ENCODE peak calls at places on chromosomes 6 and 20, in seven cellular contexts. One of them, this sample, is unnamed.
A peak's percentile ranks its signal among the peaks of the same experiment; 100 is the strongest.

GRCh38 chr6:170174771-170175643 is 115.9 kb downstream of the DLL1 start:
- DNase-seq in GM03348: no peak
- DNase-seq in dermis microvascular lymphatic vessel endothelial cell: no peak
- DNase-seq in astrocyte of the spinal cord: no peak
- DNase-seq in Panc1: no peak
- DNase-seq in uterus: no peak
- DNase-seq in IMR-90: no peak
- DNase-seq in this sample: no peak

GRCh38 chr20:62339647-62340062 is 27.5 kb downstream of the LAMA5 start:
- DNase-seq in dermis microvascular lymphatic vessel endothelial cell: no peak
- DNase-seq in IMR-90: no peak
- DNase-seq in uterus: no peak
- DNase-seq in astrocyte of the spinal cord: no peak
- DNase-seq in Panc1: no peak
- DNase-seq in GM03348: no peak
- DNase-seq in this sample: no peak

GRCh38 chr6:43644940-43645612 is at the start of gene RSPH9:
- DNase-seq in astrocyte of the spinal cord: peak; percentile 78
- DNase-seq in dermis microvascular lymphatic vessel endothelial cell: no peak
- DNase-seq in GM03348: peak; percentile 79
- DNase-seq in IMR-90: peak; percentile 44
- DNase-seq in uterus: peak; percentile 77
- DNase-seq in Panc1: no peak
- DNase-seq in this sample: peak; percentile 66

GRCh38 chr20:17505664-17506517 is 25.3 kb downstream of the BFSP1 start:
- DNase-seq in uterus: no peak
- DNase-seq in GM03348: peak; percentile 39
- DNase-seq in IMR-90: peak; percentile 71
- DNase-seq in Panc1: no peak
- DNase-seq in astrocyte of the spinal cord: peak; percentile 17
- DNase-seq in dermis microvascular lymphatic vessel endothelial cell: no peak
- DNase-seq in this sample: peak; percentile 62

GRCh38 chr20:41600926-41601631 is 17.1 kb downstream of the CHD6 start:
- DNase-seq in dermis microvascular lymphatic vessel endothelial cell: no peak
- DNase-seq in IMR-90: no peak
- DNase-seq in astrocyte of the spinal cord: no peak
- DNase-seq in Panc1: no peak
- DNase-seq in GM03348: no peak
- DNase-seq in uterus: no peak
- DNase-seq in this sample: no peak

GRCh38 chr20:24102290-24102689 is 113.7 kb upstream of the GGTLC1 start:
- DNase-seq in Panc1: no peak
- DNase-seq in astrocyte of the spinal cord: no peak
- DNase-seq in uterus: no peak
- DNase-seq in IMR-90: no peak
- DNase-seq in dermis microvascular lymphatic vessel endothelial cell: no peak
- DNase-seq in GM03348: no peak
- DNase-seq in this sample: no peak

GRCh38 chr6:52840763-52841585 is at the start of gene GSTA5:
- DNase-seq in IMR-90: no peak
- DNase-seq in astrocyte of the spinal cord: no peak
- DNase-seq in Panc1: no peak
- DNase-seq in uterus: no peak
- DNase-seq in dermis microvascular lymphatic vessel endothelial cell: no peak
- DNase-seq in GM03348: no peak
- DNase-seq in this sample: no peak

GRCh38 chr20:44747166-44748004 is 1.7 kb downstream of the KCNK15 start:
- DNase-seq in IMR-90: peak; percentile 53
- DNase-seq in GM03348: peak; percentile 84
- DNase-seq in dermis microvascular lymphatic vessel endothelial cell: peak; percentile 27
- DNase-seq in Panc1: peak; percentile 69
- DNase-seq in astrocyte of the spinal cord: peak; percentile 69
- DNase-seq in uterus: peak; percentile 70
- DNase-seq in this sample: peak; percentile 82

GRCh38 chr6:4350571-4351505 is 215.5 kb upstream of the ECI2 start:
- DNase-seq in uterus: no peak
- DNase-seq in GM03348: no peak
- DNase-seq in dermis microvascular lymphatic vessel endothelial cell: peak; percentile 97
- DNase-seq in IMR-90: peak; percentile 73
- DNase-seq in astrocyte of the spinal cord: peak; percentile 38
- DNase-seq in Panc1: no peak
- DNase-seq in this sample: peak; percentile 88

GRCh38 chr6:49979584-49979983 is 10.2 kb upstream of the DEFB113 start:
- DNase-seq in uterus: no peak
- DNase-seq in IMR-90: no peak
- DNase-seq in astrocyte of the spinal cord: no peak
- DNase-seq in Panc1: no peak
- DNase-seq in GM03348: no peak
- DNase-seq in dermis microvascular lymphatic vessel endothelial cell: no peak
- DNase-seq in this sample: no peak

GRCh38 chr20:4375881-4376280 is 345.8 kb upstream of the PRND start:
- DNase-seq in GM03348: peak; percentile 42
- DNase-seq in IMR-90: peak; percentile 84
- DNase-seq in uterus: no peak
- DNase-seq in dermis microvascular lymphatic vessel endothelial cell: no peak
- DNase-seq in astrocyte of the spinal cord: peak; percentile 76
- DNase-seq in Panc1: no peak
- DNase-seq in this sample: peak; percentile 5

GRCh38 chr6:31898200-31899011 is 908 bp upstream of the EHMT2 start:
- DNase-seq in Panc1: no peak
- DNase-seq in astrocyte of the spinal cord: peak; percentile 46
- DNase-seq in IMR-90: peak; percentile 35
- DNase-seq in uterus: no peak
- DNase-seq in GM03348: no peak
- DNase-seq in dermis microvascular lymphatic vessel endothelial cell: no peak
- DNase-seq in this sample: peak; percentile 56

GRCh38 chr6:128070406-128070805 is 169.5 kb upstream of the THEMIS start:
- DNase-seq in uterus: no peak
- DNase-seq in Panc1: no peak
- DNase-seq in astrocyte of the spinal cord: peak; percentile 57
- DNase-seq in dermis microvascular lymphatic vessel endothelial cell: no peak
- DNase-seq in IMR-90: peak; percentile 62
- DNase-seq in GM03348: peak; percentile 4
- DNase-seq in this sample: peak; percentile 20